ENCODE peak calls at places on chromosomes 3 and 15, in six cellular contexts. One of them, this sample, is unnamed.

GRCh38 chr3:192246847-192247520 is 480.4 kb downstream of the FGF12 start:
- DNase-seq in cerebellar cortex: peak
- DNase-seq in globus pallidus: no peak
- DNase-seq in AG10803: no peak
- DNase-seq in uterus: no peak
- DNase-seq in activated naive CD4-positive, alpha-beta T cell treated with anti-CD3 and anti-CD28 coated beads for 36 hours: no peak
- DNase-seq in this sample: no peak

GRCh38 chr3:59108091-59108815 is 58.4 kb upstream of the CFAP20DC start:
- DNase-seq in cerebellar cortex: no peak
- DNase-seq in globus pallidus: no peak
- DNase-seq in uterus: no peak
- DNase-seq in activated naive CD4-positive, alpha-beta T cell treated with anti-CD3 and anti-CD28 coated beads for 36 hours: no peak
- DNase-seq in AG10803: peak
- DNase-seq in this sample: no peak

GRCh38 chr3:141280086-141280485 is 48.5 kb downstream of the PXYLP1 start:
- DNase-seq in cerebellar cortex: no peak
- DNase-seq in uterus: no peak
- DNase-seq in globus pallidus: no peak
- DNase-seq in AG10803: peak
- DNase-seq in activated naive CD4-positive, alpha-beta T cell treated with anti-CD3 and anti-CD28 coated beads for 36 hours: no peak
- DNase-seq in this sample: no peak

GRCh38 chr15:71476823-71477222 is 333.5 kb upstream of the NR2E3 start:
- DNase-seq in globus pallidus: no peak
- DNase-seq in AG10803: no peak
- DNase-seq in uterus: no peak
- DNase-seq in activated naive CD4-positive, alpha-beta T cell treated with anti-CD3 and anti-CD28 coated beads for 36 hours: no peak
- DNase-seq in cerebellar cortex: no peak
- DNase-seq in this sample: no peak

GRCh38 chr3:106126016-106126525 is 257.3 kb upstream of the CBLB start:
- DNase-seq in uterus: no peak
- DNase-seq in activated naive CD4-positive, alpha-beta T cell treated with anti-CD3 and anti-CD28 coated beads for 36 hours: no peak
- DNase-seq in globus pallidus: no peak
- DNase-seq in cerebellar cortex: no peak
- DNase-seq in AG10803: peak
- DNase-seq in this sample: no peak

GRCh38 chr3:135034881-135035440 is 239.9 kb downstream of the EPHB1 start:
- DNase-seq in cerebellar cortex: no peak
- DNase-seq in globus pallidus: no peak
- DNase-seq in AG10803: peak
- DNase-seq in activated naive CD4-positive, alpha-beta T cell treated with anti-CD3 and anti-CD28 coated beads for 36 hours: no peak
- DNase-seq in uterus: no peak
- DNase-seq in this sample: no peak

GRCh38 chr15:51374131-51374530 is 32.7 kb downstream of the GLDN start:
- DNase-seq in globus pallidus: peak
- DNase-seq in cerebellar cortex: no peak
- DNase-seq in uterus: no peak
- DNase-seq in AG10803: no peak
- DNase-seq in activated naive CD4-positive, alpha-beta T cell treated with anti-CD3 and anti-CD28 coated beads for 36 hours: no peak
- DNase-seq in this sample: no peak

GRCh38 chr3:45659661-45660566 is 29.3 kb upstream of the SACM1L start:
- DNase-seq in cerebellar cortex: peak
- DNase-seq in AG10803: peak
- DNase-seq in uterus: peak
- DNase-seq in activated naive CD4-positive, alpha-beta T cell treated with anti-CD3 and anti-CD28 coated beads for 36 hours: peak
- DNase-seq in globus pallidus: peak
- DNase-seq in this sample: peak

GRCh38 chr3:126156468-126156867 is 23.9 kb downstream of the ALDH1L1 start:
- DNase-seq in uterus: no peak
- DNase-seq in activated naive CD4-positive, alpha-beta T cell treated with anti-CD3 and anti-CD28 coated beads for 36 hours: no peak
- DNase-seq in globus pallidus: no peak
- DNase-seq in AG10803: no peak
- DNase-seq in cerebellar cortex: no peak
- DNase-seq in this sample: no peak

GRCh38 chr3:188316021-188316722 is 162.2 kb downstream of the LPP start:
- DNase-seq in globus pallidus: no peak
- DNase-seq in AG10803: peak
- DNase-seq in uterus: no peak
- DNase-seq in activated naive CD4-positive, alpha-beta T cell treated with anti-CD3 and anti-CD28 coated beads for 36 hours: no peak
- DNase-seq in cerebellar cortex: no peak
- DNase-seq in this sample: no peak

GRCh38 chr3:159866201-159866746 is 122.4 kb upstream of the IL12A start:
- DNase-seq in globus pallidus: no peak
- DNase-seq in cerebellar cortex: no peak
- DNase-seq in uterus: no peak
- DNase-seq in AG10803: no peak
- DNase-seq in activated naive CD4-positive, alpha-beta T cell treated with anti-CD3 and anti-CD28 coated beads for 36 hours: no peak
- DNase-seq in this sample: no peak

GRCh38 chr15:73924258-73924921 is 1.9 kb upstream of the LOXL1 start:
- DNase-seq in activated naive CD4-positive, alpha-beta T cell treated with anti-CD3 and anti-CD28 coated beads for 36 hours: peak
- DNase-seq in cerebellar cortex: peak
- DNase-seq in globus pallidus: no peak
- DNase-seq in AG10803: peak
- DNase-seq in uterus: peak
- DNase-seq in this sample: no peak

GRCh38 chr3:13078158-13078905 is 5.1 kb upstream of the IQSEC1 start:
- DNase-seq in cerebellar cortex: no peak
- DNase-seq in activated naive CD4-positive, alpha-beta T cell treated with anti-CD3 and anti-CD28 coated beads for 36 hours: no peak
- DNase-seq in uterus: no peak
- DNase-seq in AG10803: no peak
- DNase-seq in globus pallidus: peak
- DNase-seq in this sample: no peak

This sample was measured in effector CD4-positive, alpha-beta T cell.